ENCODE peak calls at places on chromosomes 13 and 19, in five cellular contexts. S is left ventricle myocardium inferior, P is skeletal muscle cell, L is cardiac fibroblast, B is neuronal stem cell. R is an unnamed sample.

GRCh38 chr13:20182231-20182846 is 10.4 kb downstream of the GJB2 start:
- DNase-seq in S (no peak), B (peak), L (peak), P (peak), R (no peak)

GRCh38 chr13:24502567-24503375 is 9.8 kb downstream of the PARP4 start:
- DNase-seq in B (peak), P (peak), S (peak), L (peak), R (peak)

GRCh38 chr19:47063874-47064273 is 15.4 kb upstream of the TMEM160 start:
- DNase-seq in B (no peak), P (no peak), S (no peak), L (no peak), R (no peak)

GRCh38 chr13:109955598-109955997 is 169.2 kb upstream of the IRS2 start:
- DNase-seq in S (no peak), P (peak), L (peak), B (no peak), R (no peak)

GRCh38 chr13:71879129-71879535 is 12.1 kb upstream of the DACH1 start:
- DNase-seq in L (peak), P (no peak), B (peak), S (no peak), R (no peak)

GRCh38 chr19:53549354-53549753 is 11.4 kb downstream of the ZNF331 start:
- DNase-seq in S (no peak), P (peak), L (peak), B (no peak), R (no peak)

GRCh38 chr13:109737606-109738005 is 48.8 kb downstream of the IRS2 start:
- DNase-seq in B (no peak), P (peak), S (no peak), L (peak), R (no peak)

GRCh38 chr13:23999411-23999810 is 102.1 kb upstream of the C1QTNF9B start:
- DNase-seq in S (no peak), B (no peak), P (no peak), L (no peak), R (no peak)

GRCh38 chr19:18650468-18651001 is 13.7 kb downstream of the KLHL26 start:
- DNase-seq in S (peak), B (no peak), L (peak), P (no peak), R (no peak)

GRCh38 chr13:97256343-97256783 is 34.2 kb downstream of the MBNL2 start:
- DNase-seq in P (no peak), B (no peak), S (no peak), L (peak), R (peak)

GRCh38 chr13:91482427-91482826 is 84.0 kb downstream of the GPC5 start:
- DNase-seq in P (no peak), L (no peak), B (peak), S (no peak), R (no peak)

GRCh38 chr19:12202250-12202649 is 39.4 kb downstream of the ZNF136 start:
- DNase-seq in S (peak), L (no peak), B (no peak), P (no peak), R (no peak)

GRCh38 chr19:4233282-4233853 is 4.0 kb downstream of the EBI3 start:
- DNase-seq in B (no peak), P (no peak), L (peak), S (peak), R (no peak)

GRCh38 chr19:55809381-55810058 is 22.3 kb downstream of the NLRP11 start:
- DNase-seq in S (peak), P (no peak), L (peak), B (no peak), R (no peak)

GRCh38 chr13:94595006-94595942 is 678 bp downstream of the TGDS start:
- DNase-seq in P (no peak), B (peak), L (peak), S (no peak), R (no peak)

GRCh38 chr19:45045671-45046353 is 7.0 kb downstream of the CLASRP start:
- DNase-seq in S (no peak), L (no peak), B (no peak), P (no peak), R (no peak)

GRCh38 chr19:11091343-11092153 is 2.3 kb downstream of the LDLR start:
- DNase-seq in B (no peak), L (peak), P (peak), S (no peak), R (peak)

GRCh38 chr13:46334008-46334407 is 53.0 kb downstream of the RUBCNL start:
- DNase-seq in B (no peak), S (no peak), P (no peak), L (no peak), R (no peak)

GRCh38 chr13:74253161-74253560 is 119.0 kb upstream of the KLF12 start:
- DNase-seq in B (no peak), S (no peak), P (no peak), L (no peak), R (no peak)

DNA sequence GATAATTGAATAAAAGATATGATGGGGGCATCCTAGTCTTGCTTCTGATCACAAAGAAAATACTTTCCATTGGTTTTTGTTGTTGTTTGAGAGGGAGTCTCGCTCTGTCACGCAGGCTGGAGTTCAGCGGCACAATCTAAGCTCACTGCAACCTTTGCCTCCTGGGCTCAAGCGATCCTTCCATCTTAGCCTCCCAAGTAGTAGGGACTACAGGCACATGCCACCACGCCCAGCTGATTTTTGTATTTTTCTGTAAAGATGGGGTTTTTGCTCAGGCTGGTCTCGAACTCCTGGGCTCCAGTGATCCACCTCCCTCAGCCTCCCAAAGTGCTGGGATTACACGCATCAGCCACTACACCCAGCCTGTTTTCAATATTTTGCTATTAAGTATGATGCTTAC is 17.1 kb upstream of the PSMC4 start:
- DNase-seq in L (no peak), P (no peak), S (no peak), B (no peak), R (no peak)
- H3K4me3 ChIP-seq in L (no peak), P (no peak), S (no peak), B (no peak), R (no peak)

DNA sequence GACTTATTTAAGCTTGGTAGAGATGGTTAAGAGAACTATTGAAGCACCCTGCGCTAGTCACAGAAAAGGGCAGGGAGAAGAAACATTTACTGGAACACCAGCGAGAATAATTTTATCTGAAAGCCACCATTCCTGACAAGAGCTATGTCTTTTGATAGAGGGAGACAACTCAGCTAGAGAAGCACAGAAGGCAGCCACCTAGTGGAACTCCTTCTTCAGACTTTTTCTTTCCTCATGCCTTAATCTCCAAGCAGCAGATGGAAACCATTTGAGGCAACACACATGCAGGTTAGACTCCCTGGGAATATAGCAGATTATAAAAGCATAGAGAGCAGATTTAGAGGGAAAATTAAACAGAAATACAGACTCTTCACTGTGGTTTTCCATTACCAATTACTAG is 813.4 kb downstream of the SLITRK6 start:
- DNase-seq in S (no peak), P (no peak), L (no peak), B (no peak), R (no peak)
- H3K4me3 ChIP-seq in S (no peak), P (no peak), L (no peak), B (no peak), R (no peak)

DNA sequence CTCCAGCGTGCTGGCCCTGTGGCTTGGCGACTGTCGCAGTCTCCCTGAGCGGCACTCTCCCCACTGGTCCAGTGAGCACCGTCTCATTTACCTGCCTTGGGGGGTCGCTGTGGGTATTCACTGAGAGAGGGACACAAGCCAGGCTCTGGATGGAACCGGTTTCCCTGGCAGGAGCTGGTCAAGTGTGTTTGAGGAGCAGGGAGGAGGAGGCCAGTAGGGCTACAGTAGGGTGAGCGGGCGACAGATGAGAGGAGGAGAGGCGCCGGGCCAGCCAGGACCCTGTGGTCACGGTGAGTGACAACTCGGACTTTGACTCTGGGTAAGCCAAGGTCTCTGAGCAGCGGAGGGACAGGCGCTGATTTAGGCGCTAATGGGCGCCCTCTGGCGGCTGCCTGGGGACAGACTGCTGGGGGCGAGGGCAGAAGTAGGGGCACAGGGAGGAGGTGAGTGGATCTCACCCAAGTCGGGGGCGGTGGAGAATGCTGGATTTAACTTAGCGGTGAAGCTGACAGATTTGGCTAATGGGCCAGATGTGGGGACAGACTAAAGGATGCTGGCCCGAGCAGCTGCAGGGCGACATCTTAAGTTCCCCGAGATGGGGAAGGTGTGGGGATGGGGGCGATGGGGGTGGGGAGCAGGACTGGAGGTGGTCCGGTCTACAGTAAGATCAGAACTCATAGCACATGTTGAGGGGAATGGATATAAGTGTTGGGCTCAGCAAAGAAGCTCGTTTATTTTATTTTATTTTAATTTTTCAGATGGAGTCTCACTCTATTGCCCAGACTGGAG is 4.7 kb upstream of the PRMT1 start:
- DNase-seq in S (peak), L (peak), B (no peak), P (no peak), R (no peak)
- H3K4me3 ChIP-seq in S (peak), L (no peak), B (peak), P (no peak), R (peak)

DNA sequence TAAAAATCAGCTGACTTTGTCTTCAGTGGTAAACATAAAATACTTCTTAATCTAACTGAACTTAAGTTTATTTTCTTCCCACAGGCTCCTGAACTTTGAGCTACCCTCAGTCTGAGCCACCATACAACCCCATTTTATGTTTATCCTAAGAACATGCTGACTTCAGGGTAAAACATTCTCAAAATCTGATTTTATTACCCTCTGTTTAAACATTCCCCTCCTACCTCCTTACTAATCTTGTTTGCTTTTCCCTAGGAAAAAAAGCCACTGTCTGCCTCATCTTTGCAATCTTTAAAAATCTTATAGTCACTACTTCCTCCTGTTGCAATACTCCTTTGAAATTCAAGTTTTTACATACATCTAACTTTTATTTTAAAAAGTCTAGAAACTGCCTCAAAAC is 4.0 kb downstream of the ZNF91 start:
- DNase-seq in B (no peak), S (no peak), L (no peak), P (no peak), R (no peak)
- H3K4me3 ChIP-seq in B (no peak), S (no peak), L (no peak), P (no peak), R (no peak)

GRCh38 chr19:7730286-7731217 is 1.4 kb downstream of the CLEC4G start:
- DNase-seq in L (no peak), B (no peak), P (no peak), S (no peak), R (no peak)
- H3K4me3 ChIP-seq in L (no peak), B (no peak), P (no peak), S (no peak), R (no peak)

GRCh38 chr13:41058229-41059070 is 2.9 kb upstream of the WBP4 start:
- DNase-seq in B (no peak), L (no peak), S (no peak), P (no peak), R (no peak)
- H3K4me3 ChIP-seq in B (peak), L (peak), S (peak), P (peak), R (peak)

DNA sequence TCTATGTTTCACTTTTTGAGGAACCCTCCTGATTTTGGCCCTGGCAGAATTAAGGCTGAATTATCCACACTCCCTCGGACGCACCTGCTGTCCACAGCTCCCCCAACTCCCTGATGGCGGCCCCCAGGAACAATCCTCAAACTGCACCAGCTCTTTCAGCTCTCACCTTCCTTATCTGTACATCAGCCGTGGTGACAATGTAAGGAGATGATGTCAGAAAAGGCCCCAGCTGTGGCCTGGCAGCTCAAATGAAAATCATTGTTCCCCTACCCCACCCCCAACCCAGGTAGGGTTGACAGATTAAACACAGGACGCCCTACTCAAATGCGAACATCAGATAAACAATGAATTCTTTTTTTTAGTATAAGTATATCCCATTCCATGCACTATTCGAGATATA is 35.0 kb upstream of the KLF2 start:
- DNase-seq in P (no peak), L (no peak), B (no peak), S (no peak), R (no peak)
- H3K4me3 ChIP-seq in P (no peak), L (no peak), B (no peak), S (no peak), R (no peak)

GRCh38 chr13:29458419-29458818 is 137.1 kb downstream of the SLC7A1 start:
- DNase-seq in P (no peak), S (no peak), L (no peak), B (no peak), R (no peak)

GRCh38 chr13:29459818-29460335 is 135.6 kb downstream of the SLC7A1 start:
- DNase-seq in S (no peak), P (no peak), L (no peak), B (no peak), R (no peak)

GRCh38 chr13:29454931-29455481 is 140.5 kb downstream of the SLC7A1 start:
- DNase-seq in S (no peak), L (peak), P (no peak), B (no peak), R (no peak)

GRCh38 chr13:29456419-29456818 is 139.1 kb downstream of the SLC7A1 start:
- DNase-seq in L (no peak), S (no peak), P (no peak), B (no peak), R (no peak)

GRCh38 chr13:29457299-29457698 is 138.2 kb downstream of the SLC7A1 start:
- DNase-seq in P (peak), L (peak), S (no peak), B (no peak), R (peak)
- H3K4me3 ChIP-seq in P (no peak), L (no peak), S (no peak), B (no peak), R (no peak)

GRCh38 chr13:48222358-48223015 is 10.5 kb upstream of the ITM2B start:
- DNase-seq in S (peak), P (no peak), L (peak), B (no peak), R (no peak)
- H3K4me3 ChIP-seq in S (peak), P (no peak), L (peak), B (no peak), R (peak)